ENCODE peak calls at places on chromosomes 5 and 9, in eight cellular contexts. L is HCT116, Y is left lung, F is GM12878, K is LNCaP clone FGC, W is fibroblast of lung, I is AG04450, T is Calu3. N is an unnamed sample.

GRCh38 chr5:138790684-138791083 is 37.5 kb downstream of the CTNNA1 start:
- DNase-seq in L (no peak), Y (no peak), F (no peak), K (no peak), W (peak), I (no peak), T (no peak), N (no peak)

GRCh38 chr5:41065691-41066335 is 5.3 kb downstream of the MROH2B start:
- DNase-seq in L (no peak), Y (no peak), F (no peak), K (no peak), W (no peak), I (no peak), T (no peak), N (no peak)

GRCh38 chr9:104927216-104927911 is 591 bp downstream of the ABCA1 start:
- DNase-seq in L (no peak), Y (peak), F (no peak), K (no peak), W (peak), I (no peak), T (peak), N (no peak)

GRCh38 chr5:38997579-38997978 is 76.6 kb downstream of the RICTOR start:
- DNase-seq in L (no peak), Y (no peak), F (no peak), K (no peak), W (no peak), I (no peak), T (no peak), N (no peak)

GRCh38 chr5:132024789-132025402 is 13.4 kb upstream of the ACSL6 start:
- DNase-seq in L (no peak), Y (no peak), F (no peak), K (no peak), W (no peak), I (no peak), T (no peak), N (no peak)

GRCh38 chr9:75378036-75378435 is 289.7 kb downstream of the OSTF1 start:
- DNase-seq in L (no peak), Y (peak), F (no peak), K (no peak), W (peak), I (no peak), T (no peak), N (no peak)

GRCh38 chr9:90107864-90108263 is 503.1 kb downstream of the GADD45G start:
- DNase-seq in L (no peak), Y (no peak), F (no peak), K (no peak), W (no peak), I (no peak), T (no peak), N (no peak)

GRCh38 chr9:96460470-96460869 is 10.5 kb downstream of the HABP4 start:
- DNase-seq in L (no peak), Y (no peak), F (no peak), K (no peak), W (no peak), I (no peak), T (no peak), N (no peak)

GRCh38 chr9:111700776-111701175 is 39.4 kb downstream of the GNG10 start:
- DNase-seq in L (no peak), Y (no peak), F (no peak), K (no peak), W (no peak), I (no peak), T (no peak), N (no peak)

GRCh38 chr9:107312651-107313050 is 29.6 kb downstream of the RAD23B start:
- DNase-seq in L (no peak), Y (no peak), F (no peak), K (no peak), W (peak), I (peak), T (no peak), N (peak)

GRCh38 chr9:109411818-109412352 is 86.2 kb downstream of the PTPN3 start:
- DNase-seq in L (no peak), Y (no peak), F (peak), K (no peak), W (peak), I (peak), T (no peak), N (peak)

GRCh38 chr5:74903165-74903787 is 37.1 kb upstream of the FAM169A start:
- DNase-seq in L (peak), Y (peak), F (no peak), K (peak), W (no peak), I (no peak), T (peak), N (no peak)

GRCh38 chr9:111975709-111976108 is 79.1 kb downstream of the UGCG start:
- DNase-seq in L (peak), Y (peak), F (peak), K (peak), W (no peak), I (no peak), T (peak), N (no peak)

GRCh38 chr5:35171991-35172390 is 58.3 kb downstream of the PRLR start:
- DNase-seq in L (no peak), Y (no peak), F (no peak), K (no peak), W (no peak), I (no peak), T (no peak), N (no peak)

GRCh38 chr5:149317281-149318048 is 27.8 kb upstream of the GRPEL2 start:
- DNase-seq in L (peak), Y (no peak), F (no peak), K (no peak), W (peak), I (peak), T (peak), N (no peak)

GRCh38 chr5:93924628-93925027 is 183.2 kb upstream of the POU5F2 start:
- DNase-seq in L (no peak), Y (no peak), F (no peak), K (no peak), W (peak), I (no peak), T (no peak), N (no peak)

GRCh38 chr9:92180669-92181181 is 65.5 kb upstream of the SPTLC1 start:
- DNase-seq in L (no peak), Y (no peak), F (no peak), K (no peak), W (peak), I (peak), T (no peak), N (peak)

GRCh38 chr5:5126444-5126843 is 13.7 kb upstream of the ADAMTS16 start:
- DNase-seq in L (no peak), Y (no peak), F (no peak), K (no peak), W (no peak), I (no peak), T (no peak), N (peak)

GRCh38 chr5:16983022-16983639 is 47.0 kb upstream of the MYO10 start:
- DNase-seq in L (no peak), Y (no peak), F (no peak), K (no peak), W (no peak), I (no peak), T (peak), N (no peak)

GRCh38 chr9:84807870-84808385 is 138.4 kb downstream of the NTRK2 start:
- DNase-seq in L (no peak), Y (no peak), F (no peak), K (no peak), W (no peak), I (no peak), T (no peak), N (no peak)

GRCh38 chr9:76912631-76913275 is 6.8 kb upstream of the PRUNE2 start:
- DNase-seq in L (peak), Y (no peak), F (no peak), K (no peak), W (peak), I (no peak), T (no peak), N (no peak)

GRCh38 chr5:473344-474192 is 30.6 kb downstream of the EXOC3 start:
- DNase-seq in L (no peak), Y (peak), F (no peak), K (no peak), W (peak), I (no peak), T (peak), N (no peak)

GRCh38 chr5:127892467-127893207 is 189.4 kb downstream of the CCDC192 start:
- DNase-seq in L (peak), Y (no peak), F (no peak), K (no peak), W (peak), I (peak), T (peak), N (no peak)

GRCh38 chr9:79731483-79731882 is 159.7 kb downstream of the TLE4 start:
- DNase-seq in L (no peak), Y (no peak), F (peak), K (no peak), W (no peak), I (no peak), T (no peak), N (no peak)

GRCh38 chr5:138753794-138754698 is 821 bp downstream of the CTNNA1 start:
- DNase-seq in L (peak), Y (peak), F (no peak), K (peak), W (peak), I (no peak), T (peak), N (peak)

GRCh38 chr9:113991714-113992113 is 86.4 kb downstream of the AMBP start:
- DNase-seq in L (no peak), Y (peak), F (no peak), K (no peak), W (no peak), I (no peak), T (no peak), N (no peak)

GRCh38 chr9:128846680-128847030 is 17.1 kb upstream of the SPOUT1 start:
- DNase-seq in L (no peak), Y (no peak), F (no peak), K (no peak), W (no peak), I (no peak), T (no peak), N (no peak)

GRCh38 chr9:128841704-128842492 is 12.3 kb upstream of the SPOUT1 start:
- DNase-seq in L (no peak), Y (no peak), F (no peak), K (no peak), W (no peak), I (no peak), T (no peak), N (no peak)

GRCh38 chr9:128840524-128840923 is 10.9 kb upstream of the SPOUT1 start:
- DNase-seq in L (no peak), Y (no peak), F (no peak), K (no peak), W (no peak), I (no peak), T (no peak), N (no peak)

GRCh38 chr9:128847803-128848202 is 18.2 kb upstream of the SPOUT1 start:
- DNase-seq in L (no peak), Y (no peak), F (no peak), K (no peak), W (no peak), I (no peak), T (no peak), N (no peak)

GRCh38 chr9:128845186-128845931 is 15.8 kb upstream of the SPOUT1 start:
- DNase-seq in L (no peak), Y (no peak), F (no peak), K (no peak), W (no peak), I (no peak), T (no peak), N (no peak)
- TF ChIP-seq CTCF in L (no peak), Y (no peak), F (no peak), K (no peak), W (no peak), I (no peak), T (no peak), N (peak)

GRCh38 chr5:141149812-141150211 is at the start of gene PCDHB6:
- DNase-seq in L (no peak), Y (no peak), F (no peak), K (no peak), W (no peak), I (no peak), T (no peak), N (no peak)
- TF ChIP-seq CTCF in L (no peak), Y (no peak), F (no peak), K (peak), W (no peak), I (no peak), T (no peak), N (peak)

GRCh38 chr5:173886157-173886556 is 2.0 kb upstream of the CPEB4 start:
- DNase-seq in L (no peak), Y (no peak), F (no peak), K (no peak), W (no peak), I (no peak), T (no peak), N (no peak)
- TF ChIP-seq CTCF in L (no peak), Y (no peak), F (no peak), K (no peak), W (no peak), I (no peak), T (no peak), N (no peak)

GRCh38 chr5:134139891-134140469 is 25.5 kb downstream of the TCF7 start:
- DNase-seq in L (no peak), Y (peak), F (no peak), K (no peak), W (no peak), I (no peak), T (no peak), N (no peak)

GRCh38 chr5:134142806-134143205 is 28.3 kb downstream of the TCF7 start:
- DNase-seq in L (no peak), Y (peak), F (no peak), K (no peak), W (no peak), I (no peak), T (no peak), N (no peak)

GRCh38 chr5:134142088-134142487 is 27.6 kb downstream of the TCF7 start:
- DNase-seq in L (no peak), Y (peak), F (no peak), K (no peak), W (no peak), I (no peak), T (no peak), N (no peak)

GRCh38 chr5:134140530-134141201 is 26.2 kb downstream of the TCF7 start:
- DNase-seq in L (peak), Y (peak), F (no peak), K (peak), W (peak), I (peak), T (peak), N (no peak)

DNA sequence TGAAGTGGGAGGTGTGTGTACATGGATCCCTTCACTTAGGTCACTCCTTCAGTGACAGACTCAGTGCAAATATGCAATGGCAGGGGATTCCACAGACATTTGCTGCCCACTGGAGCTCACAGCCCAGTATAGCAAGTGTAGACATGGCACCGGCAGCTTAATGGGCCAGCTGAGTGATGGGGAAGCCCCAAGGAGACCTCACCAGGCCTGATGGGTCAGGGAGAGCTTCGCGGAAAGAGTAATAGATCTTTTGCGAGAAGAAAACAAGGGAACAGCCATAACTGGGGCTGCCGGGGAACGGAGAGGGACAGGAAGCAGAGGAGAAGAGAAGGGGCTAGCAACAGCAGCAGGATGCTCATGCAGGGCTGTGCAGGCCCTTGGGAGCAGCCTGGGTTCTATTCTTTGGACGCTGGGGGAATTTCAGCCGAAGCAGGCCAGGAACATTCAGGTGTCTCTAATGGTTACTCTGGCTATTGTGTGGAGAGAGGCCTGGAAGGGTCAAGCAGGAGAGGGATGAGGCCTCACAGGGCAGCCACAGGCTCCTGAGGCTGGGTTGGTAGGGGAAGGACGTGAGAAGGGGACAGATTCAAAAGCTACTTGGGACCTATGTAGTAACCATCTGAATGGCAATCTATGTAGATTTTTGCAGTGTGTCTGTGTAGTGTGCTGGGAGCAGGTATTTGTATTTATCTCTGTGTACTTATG is 27.0 kb downstream of the TCF7 start:
- DNase-seq in L (no peak), Y (peak), F (no peak), K (no peak), W (no peak), I (no peak), T (no peak), N (no peak)
- TF ChIP-seq CTCF in L (no peak), Y (no peak), F (peak), K (no peak), W (peak), I (no peak), T (no peak), N (peak)

GRCh38 chr9:12699529-12699928 is 6.3 kb downstream of the TYRP1 start:
- DNase-seq in L (no peak), Y (no peak), F (no peak), K (no peak), W (peak), I (no peak), T (no peak), N (no peak)
- TF ChIP-seq CTCF in L (no peak), Y (no peak), F (no peak), K (peak), W (peak), I (peak), T (no peak), N (peak)

DNA sequence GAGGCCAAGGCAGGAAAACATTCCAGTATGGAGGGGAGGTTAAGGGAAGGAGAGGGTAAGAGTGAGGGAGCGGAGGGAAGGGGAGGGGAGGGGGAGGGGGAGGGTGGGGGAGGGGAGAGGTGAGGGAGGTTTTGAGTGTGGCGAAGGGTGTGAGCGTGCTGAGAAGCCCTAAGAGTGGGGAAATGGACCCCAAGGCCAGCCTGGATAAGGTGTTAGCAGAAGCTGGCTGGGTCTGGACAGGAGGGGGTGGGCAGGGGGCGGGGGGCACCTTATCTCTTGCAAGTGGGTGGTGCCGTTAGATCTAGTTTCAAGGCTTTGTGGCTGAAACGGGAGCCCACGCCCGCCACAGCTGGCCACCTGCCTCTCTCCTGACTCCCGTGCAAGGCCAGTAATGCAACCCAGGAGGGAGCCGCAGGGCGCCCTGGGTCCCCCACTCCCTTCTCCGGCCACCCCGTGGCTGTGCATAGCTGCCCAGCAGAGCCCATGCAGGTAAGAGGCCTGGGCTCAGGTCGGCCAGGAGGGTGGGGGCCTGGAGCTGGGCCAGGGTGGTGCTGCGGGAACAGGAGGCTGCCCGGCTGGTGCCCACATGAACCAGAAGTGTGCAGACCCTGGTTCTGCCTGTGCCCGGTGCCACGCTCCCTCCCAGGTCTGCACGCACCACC is 682 bp downstream of the RNF224 start:
- DNase-seq in L (no peak), Y (no peak), F (no peak), K (no peak), W (no peak), I (no peak), T (no peak), N (no peak)
- TF ChIP-seq CTCF in L (no peak), Y (no peak), F (no peak), K (no peak), W (no peak), I (no peak), T (no peak), N (no peak)

GRCh38 chr5:108504974-108505373 is 123.1 kb upstream of the FBXL17 start:
- DNase-seq in L (no peak), Y (no peak), F (no peak), K (no peak), W (no peak), I (no peak), T (no peak), N (no peak)
- TF ChIP-seq CTCF in L (no peak), Y (no peak), F (no peak), K (no peak), W (no peak), I (no peak), T (no peak), N (no peak)

N was measured in BJ.